ENCODE peak calls at places on chromosome 11, in seven cellular contexts. W, B, Z, F, R, Q and G are unnamed samples.

GRCh38 chr11:96256213-96256580 is 86.8 kb downstream of the MAML2 start:
- DNase-seq in W (no peak), B (no peak), Z (no peak), F (no peak), R (no peak), Q (no peak), G (no peak)

GRCh38 chr11:57432017-57432590 is 5.2 kb upstream of the SLC43A3 start:
- DNase-seq in W (no peak), B (no peak), Z (no peak), F (no peak), R (no peak), Q (no peak), G (no peak)

GRCh38 chr11:74004694-74005615 is 3.9 kb downstream of the UCP3 start:
- DNase-seq in W (no peak), B (no peak), Z (no peak), F (no peak), R (no peak), Q (peak; percentile 53), G (no peak)

GRCh38 chr11:122796128-122796717 is 42.1 kb upstream of the CRTAM start:
- DNase-seq in W (no peak), B (peak; percentile 43), Z (peak; percentile 79), F (no peak), R (no peak), Q (peak; percentile 60), G (no peak)

GRCh38 chr11:68010058-68011041 is at the start of gene ALDH3B1:
- DNase-seq in W (no peak), B (peak; percentile 52), Z (peak; percentile 90), F (peak; percentile 85), R (peak; percentile 92), Q (peak; percentile 95), G (no peak)

GRCh38 chr11:106228996-106229395 is 151.5 kb downstream of the AASDHPPT start:
- DNase-seq in W (no peak), B (no peak), Z (no peak), F (no peak), R (peak; percentile 7), Q (no peak), G (no peak)

GRCh38 chr11:64429970-64430369 is 71.0 kb downstream of the RPS6KA4 start:
- DNase-seq in W (no peak), B (no peak), Z (no peak), F (no peak), R (no peak), Q (no peak), G (no peak)

GRCh38 chr11:60914620-60915249 is 777 bp downstream of the TMEM109 start:
- DNase-seq in W (no peak), B (peak; percentile 77), Z (peak; percentile 48), F (no peak), R (no peak), Q (no peak), G (no peak)

GRCh38 chr11:976431-977160 is 50.9 kb downstream of the AP2A2 start:
- DNase-seq in W (no peak), B (no peak), Z (no peak), F (no peak), R (peak; percentile 41), Q (no peak), G (no peak)

GRCh38 chr11:35725880-35726279 is 63.3 kb downstream of the TRIM44 start:
- DNase-seq in W (peak; percentile 2), B (no peak), Z (peak; percentile 72), F (no peak), R (peak; percentile 57), Q (no peak), G (no peak)

GRCh38 chr11:88596786-88597185 is 259.2 kb upstream of the CTSC start:
- DNase-seq in W (no peak), B (no peak), Z (peak; percentile 60), F (no peak), R (peak; percentile 4), Q (no peak), G (no peak)

GRCh38 chr11:64916040-64916847 is 765 bp downstream of the ATG2A start:
- DNase-seq in W (no peak), B (peak; percentile 70), Z (peak; percentile 22), F (no peak), R (peak; percentile 49), Q (peak; percentile 52), G (no peak)

GRCh38 chr11:120316880-120317688 is 8.0 kb upstream of the TLCD5 start:
- DNase-seq in W (no peak), B (no peak), Z (peak; percentile 99), F (peak; percentile 79), R (no peak), Q (peak; percentile 91), G (no peak)

GRCh38 chr11:67437082-67437821 is at the start of gene PTPRCAP:
- DNase-seq in W (no peak), B (no peak), Z (no peak), F (no peak), R (no peak), Q (peak; percentile 41), G (no peak)

GRCh38 chr11:78699606-78700005 is 124.9 kb upstream of the NARS2 start:
- DNase-seq in W (no peak), B (no peak), Z (no peak), F (no peak), R (no peak), Q (no peak), G (no peak)

GRCh38 chr11:8604078-8604723 is 10.2 kb upstream of the STK33 start:
- DNase-seq in W (peak; percentile 100), B (peak; percentile 37), Z (peak; percentile 96), F (peak; percentile 79), R (peak; percentile 100), Q (peak; percentile 58), G (peak; percentile 99)

GRCh38 chr11:47466701-47467250 is 17.8 kb upstream of the RAPSN start:
- DNase-seq in W (no peak), B (peak; percentile 57), Z (no peak), F (no peak), R (no peak), Q (peak; percentile 60), G (no peak)

GRCh38 chr11:70270877-70271634 is 566 bp downstream of the PPFIA1 start:
- DNase-seq in W (peak; percentile 17), B (peak; percentile 85), Z (peak; percentile 47), F (no peak), R (peak; percentile 30), Q (peak; percentile 33), G (no peak)
- TF ChIP-seq CTCF in W (no peak), B (no peak), Z (no peak), F (no peak), R (no peak), Q (no peak), G (no peak)

GRCh38 chr11:104161751-104162450 is 2.0 kb downstream of the PDGFD start:
- DNase-seq in W (no peak), B (no peak), Z (no peak), F (no peak), R (no peak), Q (no peak), G (no peak)
- H3K4me3 ChIP-seq in W (no peak overlapping the region), B (no peak overlapping the region), Z (no peak overlapping the region), F (no peak overlapping the region), R (peak overlapping the region; percentile 81), Q (no peak overlapping the region), G (no peak overlapping the region)

DNA sequence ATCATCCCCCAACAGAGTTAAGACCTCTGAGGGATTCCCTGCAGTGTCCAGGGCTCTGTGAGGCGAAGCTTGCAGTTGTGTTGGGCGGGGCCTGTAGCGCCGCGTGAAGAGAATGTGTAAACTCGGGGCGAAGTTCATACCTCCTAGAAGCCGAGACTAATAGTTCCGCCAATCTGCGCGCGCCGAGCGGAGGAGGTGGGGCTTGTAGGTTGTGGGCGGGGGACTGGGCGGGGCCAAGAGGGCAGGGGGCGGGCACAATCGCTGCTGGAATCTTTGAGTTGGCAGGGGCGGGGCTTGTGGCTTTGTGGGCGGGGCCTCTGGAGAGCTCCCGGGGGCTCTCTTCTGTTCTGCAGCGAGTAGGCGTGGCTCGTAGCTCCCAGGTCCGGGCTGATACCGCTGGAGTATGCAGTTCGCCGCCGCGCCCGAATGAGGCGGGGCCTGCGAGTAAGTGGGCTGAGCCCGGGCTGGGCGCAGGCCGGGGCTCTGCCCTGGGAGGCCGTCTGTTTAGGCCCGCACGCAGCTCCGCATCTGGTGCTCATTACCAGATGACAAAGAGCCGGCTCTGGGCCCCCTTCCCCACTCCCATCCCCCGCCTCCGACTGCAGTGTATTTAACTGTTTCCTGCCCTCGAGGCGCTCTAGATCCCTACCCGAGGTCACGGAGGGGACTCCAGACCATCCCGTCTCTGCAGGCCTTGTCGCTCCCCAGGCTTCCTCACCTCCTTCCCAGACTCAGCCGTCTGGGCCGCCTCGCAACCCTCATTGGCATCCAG is 4.1 kb downstream of the CD248 start:
- DNase-seq in W (peak; percentile 94), B (peak; percentile 94), Z (peak; percentile 99), F (peak; percentile 98), R (peak; percentile 100), Q (peak; percentile 99), G (peak; percentile 67)
- TF ChIP-seq CTCF in W (no peak), B (no peak), Z (no peak), F (no peak), R (no peak), Q (no peak), G (no peak)

GRCh38 chr11:18395735-18396504 is 1.6 kb downstream of the LDHA start:
- DNase-seq in W (peak; percentile 88), B (peak; percentile 93), Z (peak; percentile 98), F (peak; percentile 99), R (peak; percentile 99), Q (peak; percentile 99), G (peak; percentile 89)

GRCh38 chr11:18394928-18395734 is 768 bp downstream of the LDHA start:
- DNase-seq in W (no peak), B (peak; percentile 30), Z (no peak), F (no peak), R (no peak), Q (peak; percentile 31), G (no peak)

GRCh38 chr11:18393581-18394299 is 623 bp upstream of the LDHA start:
- DNase-seq in W (no peak), B (no peak), Z (no peak), F (no peak), R (no peak), Q (no peak), G (no peak)

GRCh38 chr11:18394300-18394927 is at the start of gene LDHA:
- DNase-seq in W (peak; percentile 64), B (peak; percentile 95), Z (peak; percentile 93), F (peak; percentile 98), R (peak; percentile 97), Q (peak; percentile 97), G (peak; percentile 79)

GRCh38 chr11:18397921-18398320 is 3.6 kb downstream of the LDHA start:
- DNase-seq in W (no peak), B (no peak), Z (no peak), F (no peak), R (no peak), Q (no peak), G (no peak)
- H3K4me3 ChIP-seq in W (no peak overlapping the region), B (no peak overlapping the region), Z (no peak overlapping the region), F (no peak overlapping the region), R (no peak overlapping the region), Q (no peak overlapping the region), G (no peak overlapping the region)

GRCh38 chr11:94968334-94968958 is 4.9 kb downstream of the CWC15 start:
- DNase-seq in W (no peak), B (peak; percentile 34), Z (peak; percentile 50), F (no peak), R (peak; percentile 18), Q (no peak), G (no peak)
- TF ChIP-seq CTCF in W (peak; percentile 42), B (peak; percentile 82), Z (peak; percentile 88), F (peak; percentile 75), R (peak; percentile 61), Q (peak; percentile 49), G (peak; percentile 64)